ENCODE peak calls at places on chromosome 3, in seven cellular contexts. X, I, D, S, C, T and W are unnamed samples.

GRCh38 chr3:122273498-122273897 is 51.5 kb upstream of the CSTA start:
- DNase-seq in T (no peak), C (no peak), D (no peak), X (no peak), S (no peak), I (no peak), W (no peak)

GRCh38 chr3:170840291-170840859 is 29.6 kb downstream of the RPL22L1 start:
- DNase-seq in T (no peak), S (no peak), D (no peak), X (peak), I (no peak), C (no peak), W (no peak)

GRCh38 chr3:166362698-166363097 is 525.5 kb upstream of the BCHE start:
- DNase-seq in D (no peak), C (no peak), I (no peak), S (no peak), T (no peak), X (no peak), W (no peak)

GRCh38 chr3:122691195-122691594 is 10.6 kb downstream of the PARP14 start:
- DNase-seq in T (no peak), I (peak), C (no peak), X (no peak), D (no peak), S (peak), W (no peak)

GRCh38 chr3:46882377-46883015 is 5.0 kb downstream of the PTH1R start:
- DNase-seq in D (no peak), X (peak), I (no peak), C (peak), S (no peak), T (peak), W (no peak)

GRCh38 chr3:71498053-71498452 is 85.5 kb downstream of the FOXP1 start:
- DNase-seq in C (no peak), X (no peak), I (no peak), D (no peak), T (no peak), S (no peak), W (no peak)

GRCh38 chr3:160401301-160402095 is 2.0 kb downstream of the SMC4 start:
- DNase-seq in I (peak), C (peak), D (no peak), X (no peak), T (no peak), S (no peak), W (no peak)

GRCh38 chr3:141825216-141826011 is 51.0 kb upstream of the ATP1B3 start:
- DNase-seq in C (no peak), D (no peak), I (no peak), T (no peak), X (peak), S (no peak), W (no peak)

GRCh38 chr3:47899495-47900108 is 96.7 kb downstream of the DHX30 start:
- DNase-seq in D (no peak), T (no peak), C (no peak), I (no peak), X (peak), S (no peak), W (no peak)

GRCh38 chr3:71585891-71586809 is 2.6 kb upstream of the FOXP1 start:
- DNase-seq in X (peak), D (peak), C (peak), S (no peak), T (no peak), I (no peak), W (peak)

GRCh38 chr3:176479291-176479690 is 718.0 kb downstream of the TBL1XR1 start:
- DNase-seq in C (no peak), D (no peak), T (no peak), S (no peak), I (no peak), X (no peak), W (no peak)

GRCh38 chr3:99966657-99967420 is 147.5 kb downstream of the FILIP1L start:
- DNase-seq in C (no peak), D (no peak), T (no peak), I (no peak), X (no peak), S (no peak), W (no peak)

GRCh38 chr3:32934150-32934742 is 17.2 kb upstream of the CCR4 start:
- DNase-seq in S (no peak), I (no peak), X (peak), D (peak), T (no peak), C (peak), W (no peak)

GRCh38 chr3:154552338-154552737 is 122.3 kb upstream of the GPR149 start:
- DNase-seq in I (peak), D (peak), C (peak), X (no peak), S (no peak), T (no peak), W (no peak)
- TF ChIP-seq SIN3A in I (no peak), D (no peak), C (no peak), X (no peak), S (no peak), T (no peak), W (no peak)

GRCh38 chr3:130759692-130760338 is 13.2 kb upstream of the PIK3R4 start:
- DNase-seq in I (peak), X (peak), D (peak), S (no peak), C (peak), T (no peak), W (peak)

GRCh38 chr3:130760922-130761321 is 14.3 kb upstream of the PIK3R4 start:
- DNase-seq in I (no peak), S (no peak), T (no peak), C (no peak), D (no peak), X (no peak), W (no peak)

GRCh38 chr3:130757751-130758150 is 11.1 kb upstream of the PIK3R4 start:
- DNase-seq in I (no peak), D (no peak), T (no peak), C (no peak), S (no peak), X (no peak), W (no peak)

GRCh38 chr3:130758624-130759023 is 12.0 kb upstream of the PIK3R4 start:
- DNase-seq in C (no peak), X (peak), T (no peak), D (no peak), I (no peak), S (no peak), W (no peak)

GRCh38 chr3:130761730-130762311 is 15.2 kb upstream of the PIK3R4 start:
- DNase-seq in S (no peak), D (no peak), C (no peak), X (no peak), I (no peak), T (no peak), W (no peak)
- TF ChIP-seq SIN3A in S (no peak), D (no peak), C (no peak), X (no peak), I (no peak), T (no peak), W (no peak)

GRCh38 chr3:40317061-40317676 is 7.7 kb downstream of the EIF1B start:
- DNase-seq in C (peak), X (peak), S (no peak), D (peak), I (peak), T (no peak), W (peak)
- TF ChIP-seq SIN3A in C (no peak), X (no peak), S (no peak), D (no peak), I (no peak), T (no peak), W (no peak)

GRCh38 chr3:153285194-153285641 is 123.2 kb downstream of the RAP2B start:
- DNase-seq in X (no peak), S (no peak), I (no peak), T (no peak), C (peak), D (no peak), W (no peak)

GRCh38 chr3:153287017-153287416 is 125.0 kb downstream of the RAP2B start:
- DNase-seq in D (no peak), T (no peak), I (no peak), S (no peak), X (no peak), C (no peak), W (no peak)

GRCh38 chr3:153289334-153289808 is 127.3 kb downstream of the RAP2B start:
- DNase-seq in T (no peak), C (peak), X (no peak), I (no peak), S (no peak), D (no peak), W (no peak)

GRCh38 chr3:153285982-153286381 is 124.0 kb downstream of the RAP2B start:
- DNase-seq in S (no peak), X (no peak), D (no peak), T (no peak), C (no peak), I (no peak), W (no peak)

GRCh38 chr3:153284282-153284938 is 122.4 kb downstream of the RAP2B start:
- DNase-seq in X (no peak), C (peak), I (peak), D (peak), T (no peak), S (peak), W (no peak)
- TF ChIP-seq SIN3A in X (peak), C (no peak), I (no peak), D (peak), T (no peak), S (no peak), W (no peak)